ENCODE peak calls at places on chromosomes 5 and 9, in eight cellular contexts. R is glutamatergic neuron, O is GM13976, A is colonic mucosa, I is SK-N-SH, Q is cardiac fibroblast, J is AG04449, W is type B pancreatic cell. E is an unnamed sample.

GRCh38 chr5:168114444-168115017 is 176.9 kb upstream of the WWC1 start:
- DNase-seq in R (peak; percentile 80), O (peak; percentile 67), A (peak; percentile 83), I (peak; percentile 57), Q (peak; percentile 14), J (no peak), W (no peak), E (peak; percentile 17)

GRCh38 chr5:111748304-111748763 is 8.7 kb downstream of the NREP start:
- DNase-seq in R (no peak), O (no peak), A (no peak), I (no peak), Q (peak; percentile 92), J (no peak), W (no peak), E (no peak)

GRCh38 chr9:83166369-83166768 is 103.4 kb upstream of the RASEF start:
- DNase-seq in R (no peak), O (no peak), A (peak; percentile 65), I (no peak), Q (no peak), J (no peak), W (no peak), E (no peak)

GRCh38 chr5:169974121-169974770 is 6.0 kb downstream of the INSYN2B start:
- DNase-seq in R (no peak), O (no peak), A (no peak), I (no peak), Q (no peak), J (no peak), W (no peak), E (no peak)

GRCh38 chr9:13424204-13424603 is 144.7 kb upstream of the MPDZ start:
- DNase-seq in R (no peak), O (no peak), A (no peak), I (no peak), Q (no peak), J (no peak), W (no peak), E (no peak)

GRCh38 chr5:14269395-14269794 is 126.3 kb downstream of the TRIO start:
- DNase-seq in R (no peak), O (no peak), A (no peak), I (no peak), Q (no peak), J (no peak), W (no peak), E (no peak)

GRCh38 chr9:82168585-82168984 is 180.0 kb downstream of the SPATA31D1 start:
- DNase-seq in R (no peak), O (no peak), A (no peak), I (no peak), Q (peak; percentile 33), J (no peak), W (no peak), E (no peak)

GRCh38 chr5:73135429-73136276 is 15.3 kb downstream of the TMEM171 start:
- DNase-seq in R (no peak), O (no peak), A (no peak), I (peak; percentile 48), Q (peak; percentile 48), J (no peak), W (no peak), E (no peak)

GRCh38 chr5:66596791-66597757 is 881 bp downstream of the MAST4 start:
- DNase-seq in R (peak; percentile 55), O (peak; percentile 40), A (peak; percentile 42), I (peak; percentile 69), Q (peak; percentile 11), J (no peak), W (no peak), E (no peak)

GRCh38 chr9:137085918-137086530 is 761 bp upstream of the MAN1B1 start:
- DNase-seq in R (no peak), O (no peak), A (peak; percentile 57), I (peak; percentile 69), Q (peak; percentile 44), J (no peak), W (no peak), E (no peak)

GRCh38 chr5:1386274-1386717 is 41.4 kb upstream of the CLPTM1L start:
- DNase-seq in R (peak; percentile 74), O (peak; percentile 80), A (peak; percentile 66), I (peak; percentile 84), Q (peak; percentile 36), J (no peak), W (peak; percentile 72), E (peak; percentile 65)

GRCh38 chr5:98770911-98771322 is 2.5 kb upstream of the RGMB start:
- DNase-seq in R (no peak), O (peak; percentile 32), A (no peak), I (peak; percentile 20), Q (peak; percentile 62), J (no peak), W (no peak), E (no peak)

GRCh38 chr5:98768160-98769005 is 5.1 kb upstream of the RGMB start:
- DNase-seq in R (peak; percentile 70), O (peak; percentile 53), A (peak; percentile 81), I (peak; percentile 73), Q (peak; percentile 77), J (no peak), W (no peak), E (no peak)

GRCh38 chr5:98769006-98769255 is 4.5 kb upstream of the RGMB start:
- DNase-seq in R (peak; percentile 86), O (peak; percentile 66), A (peak; percentile 79), I (peak; percentile 83), Q (no peak), J (no peak), W (peak; percentile 80), E (no peak)

GRCh38 chr5:98770158-98770910 is 3.1 kb upstream of the RGMB start:
- DNase-seq in R (peak; percentile 59), O (peak; percentile 50), A (peak; percentile 81), I (peak; percentile 48), Q (peak; percentile 79), J (no peak), W (no peak), E (no peak)

DNA sequence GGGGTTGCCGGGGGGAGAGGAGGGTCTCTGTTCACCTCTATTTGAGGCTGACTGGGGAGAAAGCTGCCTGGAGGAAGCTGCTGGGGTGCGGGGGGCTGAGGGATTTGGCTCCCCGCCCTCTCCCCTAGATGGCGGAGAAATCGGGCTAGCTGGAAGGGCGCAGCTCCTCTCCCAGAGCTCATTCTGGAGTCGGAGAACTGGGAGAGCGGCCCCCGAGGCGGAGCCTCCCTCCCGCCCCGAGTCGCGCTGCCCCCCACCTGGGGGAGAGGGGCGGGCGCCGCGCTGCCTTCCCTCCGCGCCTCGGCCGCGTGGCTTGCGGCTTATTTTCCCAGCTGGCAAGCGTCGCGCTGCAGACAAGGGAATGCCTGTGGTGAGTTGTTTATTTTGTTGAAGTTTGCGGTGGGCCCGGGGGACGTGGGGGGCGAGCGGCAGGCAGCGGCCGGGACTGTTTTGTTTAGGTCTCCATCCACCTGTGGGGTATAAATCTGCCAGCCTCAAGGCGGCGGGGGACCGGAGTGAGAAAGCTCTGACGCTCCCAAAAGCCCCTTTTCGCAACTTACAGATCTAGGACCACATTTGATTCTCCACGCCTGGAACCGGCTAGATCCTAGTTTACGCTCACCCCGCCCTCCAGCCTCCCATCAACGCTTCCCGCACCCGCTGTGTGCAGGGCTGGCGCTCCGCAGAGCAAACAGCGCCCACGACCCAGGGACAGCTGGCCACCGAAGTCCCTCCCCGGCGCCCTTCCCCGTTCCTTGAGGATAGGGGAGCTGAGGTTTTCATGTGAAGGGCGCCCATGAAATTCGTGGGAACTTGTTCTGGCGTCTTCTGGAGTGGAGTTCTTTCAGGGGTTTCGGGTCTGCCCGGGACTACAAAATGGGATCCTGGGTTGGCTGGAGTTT is 4.0 kb upstream of the RGMB start:
- DNase-seq in R (peak; percentile 65), O (peak; percentile 57), A (peak; percentile 68), I (peak; percentile 61), Q (peak; percentile 70), J (peak; percentile 38), W (no peak), E (no peak)
- TF ChIP-seq CTCF in R (peak; percentile 83), O (peak; percentile 2), A (peak; percentile 40), I (no peak), Q (peak; percentile 17), J (peak; percentile 0), W (peak; percentile 71), E (peak; percentile 37)

GRCh38 chr5:154194348-154195329 is 4.1 kb downstream of the GALNT10 start:
- DNase-seq in R (no peak), O (no peak), A (no peak), I (no peak), Q (no peak), J (no peak), W (no peak), E (no peak)

GRCh38 chr5:154197801-154198461 is 7.4 kb downstream of the GALNT10 start:
- DNase-seq in R (no peak), O (no peak), A (no peak), I (no peak), Q (peak; percentile 91), J (no peak), W (no peak), E (peak; percentile 46)

GRCh38 chr5:154198611-154199230 is 8.2 kb downstream of the GALNT10 start:
- DNase-seq in R (no peak), O (no peak), A (no peak), I (no peak), Q (peak; percentile 91), J (no peak), W (no peak), E (no peak)

GRCh38 chr5:154199263-154199662 is 8.7 kb downstream of the GALNT10 start:
- DNase-seq in R (no peak), O (no peak), A (no peak), I (no peak), Q (no peak), J (no peak), W (no peak), E (no peak)

GRCh38 chr5:154196955-154197652 is 6.6 kb downstream of the GALNT10 start:
- DNase-seq in R (no peak), O (no peak), A (no peak), I (peak; percentile 59), Q (peak; percentile 41), J (no peak), W (no peak), E (no peak)
- TF ChIP-seq CTCF in R (no peak), O (peak; percentile 31), A (no peak), I (peak; percentile 51), Q (peak; percentile 31), J (peak; percentile 25), W (peak; percentile 62), E (no peak)

DNA sequence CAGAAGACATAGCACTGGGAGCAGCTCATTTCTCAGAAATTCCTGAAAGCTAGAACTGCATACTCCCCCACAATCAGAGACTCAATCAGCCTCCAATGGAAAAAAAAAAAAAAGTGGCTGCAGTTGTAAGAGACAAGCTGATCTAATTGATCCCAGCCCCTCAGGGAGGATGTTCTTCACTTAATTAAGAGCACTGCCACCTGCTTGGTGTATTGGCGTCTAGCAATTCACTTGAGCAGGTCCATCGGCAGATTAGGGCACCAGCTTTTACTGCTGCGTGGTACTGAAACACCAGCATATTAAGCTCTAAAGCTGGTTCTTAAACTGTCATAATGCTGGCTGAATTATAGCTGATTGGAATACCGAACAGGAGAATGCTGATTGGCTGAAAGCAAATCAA is 1890.1 kb upstream of the WWC1 start:
- DNase-seq in R (peak; percentile 60), O (no peak), A (no peak), I (peak; percentile 35), Q (no peak), J (no peak), W (no peak), E (no peak)
- TF ChIP-seq CTCF in R (no peak), O (no peak), A (no peak), I (no peak), Q (no peak), J (no peak), W (no peak), E (no peak)

GRCh38 chr9:110334183-110334582 is 3.5 kb downstream of the TXNDC8 start:
- DNase-seq in R (no peak), O (peak; percentile 18), A (no peak), I (no peak), Q (no peak), J (no peak), W (no peak), E (no peak)
- TF ChIP-seq CTCF in R (no peak), O (no peak), A (no peak), I (no peak), Q (no peak), J (no peak), W (no peak), E (no peak)